ENCODE peak calls at places on chromosomes 3 and 15, in five cellular contexts. Y is GM23338, N is fibroblast of lung, R is HCT116, L is H9. D is an unnamed sample.

GRCh38 chr15:66763186-66764066 is 61.4 kb downstream of the SMAD6 start:
- DNase-seq in R (no peak), N (no peak), Y (no peak), L (no peak), D (peak; percentile 47)

GRCh38 chr3:188197388-188197847 is 43.5 kb downstream of the LPP start:
- DNase-seq in N (no peak), L (no peak), Y (no peak), R (no peak), D (no peak)

GRCh38 chr15:100722551-100723322 is 120.3 kb downstream of the ASB7 start:
- DNase-seq in R (no peak), Y (no peak), N (no peak), L (no peak), D (no peak)

GRCh38 chr15:63834500-63835210 is 907 bp upstream of the HERC1 start:
- DNase-seq in Y (no peak), L (peak; percentile 31), N (no peak), R (no peak), D (no peak)

GRCh38 chr15:35533130-35534110 is 12.5 kb downstream of the DPH6 start:
- DNase-seq in R (no peak), L (no peak), Y (no peak), N (peak; percentile 42), D (peak; percentile 60)

GRCh38 chr3:128487813-128488635 is 5.0 kb downstream of the GATA2 start:
- DNase-seq in N (peak; percentile 64), Y (peak; percentile 97), R (peak; percentile 72), L (peak; percentile 93), D (peak; percentile 83)

GRCh38 chr3:98525494-98525893 is 2.8 kb upstream of the CLDND1 start:
- DNase-seq in Y (no peak), N (no peak), L (no peak), R (no peak), D (no peak)

GRCh38 chr3:101119535-101119934 is 126.3 kb upstream of the ABI3BP start:
- DNase-seq in R (no peak), N (peak; percentile 77), Y (no peak), L (no peak), D (peak; percentile 61)

GRCh38 chr3:71050521-71051258 is 532.8 kb downstream of the FOXP1 start:
- DNase-seq in Y (no peak), L (no peak), N (peak; percentile 83), R (no peak), D (peak; percentile 50)

GRCh38 chr3:160478338-160478737 is 28.8 kb upstream of the TRIM59 start:
- DNase-seq in N (peak; percentile 19), R (no peak), Y (no peak), L (no peak), D (no peak)

GRCh38 chr3:127363171-127363570 is 75.3 kb upstream of the PRR20G start:
- DNase-seq in N (no peak), Y (no peak), R (no peak), L (no peak), D (no peak)

GRCh38 chr15:74573987-74574386 is 33.0 kb downstream of the ARID3B start:
- DNase-seq in R (no peak), L (no peak), Y (no peak), N (no peak), D (peak; percentile 21)

GRCh38 chr3:127203024-127203423 is 10.1 kb downstream of the PRR23E start:
- DNase-seq in R (no peak), Y (no peak), N (no peak), L (no peak), D (peak; percentile 27)

GRCh38 chr15:42137461-42138261 is 18.8 kb downstream of the PLA2G4F start:
- DNase-seq in Y (peak; percentile 88), N (peak; percentile 65), R (peak; percentile 57), L (peak; percentile 50), D (peak; percentile 81)

GRCh38 chr15:51782357-51782896 is 31.0 kb downstream of the TMOD2 start:
- DNase-seq in L (no peak), N (peak; percentile 22), Y (peak; percentile 76), R (peak; percentile 38), D (peak; percentile 50)

GRCh38 chr3:195001261-195001660 is 269.7 kb downstream of the XXYLT1 start:
- DNase-seq in L (no peak), N (no peak), R (no peak), Y (no peak), D (no peak)

GRCh38 chr15:70362350-70362749 is 264.6 kb upstream of the TLE3 start:
- DNase-seq in L (peak; percentile 25), N (no peak), R (no peak), Y (no peak), D (no peak)

GRCh38 chr3:113441051-113441770 is at the start of gene CFAP44:
- DNase-seq in L (peak; percentile 91), R (no peak), N (peak; percentile 75), Y (peak; percentile 95), D (no peak)

GRCh38 chr3:179528786-179529185 is 33.9 kb upstream of the ACTL6A start:
- DNase-seq in Y (no peak), R (no peak), L (no peak), N (peak; percentile 3), D (peak; percentile 37)

GRCh38 chr3:191066669-191067068 is 132.4 kb upstream of the OSTN start:
- DNase-seq in Y (no peak), N (peak; percentile 42), L (no peak), R (no peak), D (peak; percentile 92)

GRCh38 chr3:150357140-150357539 is 51.0 kb upstream of the TSC22D2 start:
- DNase-seq in Y (no peak), L (no peak), N (no peak), R (no peak), D (peak; percentile 0)

GRCh38 chr3:107068980-107069379 is 308.3 kb upstream of the CCDC54 start:
- DNase-seq in N (peak; percentile 25), Y (no peak), L (no peak), R (no peak), D (peak; percentile 42)
- H2AFZ ChIP-seq in N (peak overlapping the region; percentile 33), Y (peak overlapping the region; percentile 89), L (no peak overlapping the region), R (peak overlapping the region; percentile 92), D (no peak overlapping the region)

GRCh38 chr3:184166671-184167070 is 8.0 kb upstream of the AP2M1 start:
- DNase-seq in N (no peak), Y (no peak), L (no peak), R (no peak), D (no peak)
- H2AFZ ChIP-seq in N (no peak overlapping the region), Y (no peak overlapping the region), L (no peak overlapping the region), R (no peak overlapping the region), D (no peak overlapping the region)

GRCh38 chr15:89333959-89334509 is 590 bp downstream of the POLG start:
- DNase-seq in R (no peak), L (no peak), Y (no peak), N (no peak), D (no peak)
- H2AFZ ChIP-seq in R (no peak overlapping the region), L (no peak overlapping the region), Y (no peak overlapping the region), N (peak overlapping the region; percentile 63), D (no peak overlapping the region)

GRCh38 chr3:120142236-120142635 is 48.0 kb upstream of the GSK3B start:
- DNase-seq in L (no peak), R (no peak), Y (no peak), N (no peak), D (no peak)

GRCh38 chr3:120143676-120144075 is 49.4 kb upstream of the GSK3B start:
- DNase-seq in Y (no peak), L (no peak), R (no peak), N (no peak), D (peak; percentile 44)

GRCh38 chr3:120145498-120146285 is 51.4 kb upstream of the GSK3B start:
- DNase-seq in L (no peak), Y (no peak), R (peak; percentile 55), N (peak; percentile 28), D (peak; percentile 94)

GRCh38 chr3:120147072-120147871 is 53.0 kb upstream of the GSK3B start:
- DNase-seq in Y (peak; percentile 65), R (no peak), N (no peak), L (peak; percentile 41), D (peak; percentile 85)

GRCh38 chr3:120144267-120144666 is 50.0 kb upstream of the GSK3B start:
- DNase-seq in R (no peak), Y (peak; percentile 37), N (no peak), L (no peak), D (peak; percentile 82)
- H2AFZ ChIP-seq in R (no peak overlapping the region), Y (no peak overlapping the region), N (no peak overlapping the region), L (no peak overlapping the region), D (peak overlapping the region; percentile 52)

GRCh38 chr15:88127477-88127799 is 129.1 kb downstream of the NTRK3 start:
- DNase-seq in R (no peak), L (no peak), N (no peak), Y (no peak), D (no peak)

GRCh38 chr15:88125578-88125977 is 131.0 kb downstream of the NTRK3 start:
- DNase-seq in N (no peak), Y (no peak), R (no peak), L (no peak), D (no peak)

GRCh38 chr15:88131937-88132336 is 124.6 kb downstream of the NTRK3 start:
- DNase-seq in L (no peak), Y (no peak), N (no peak), R (no peak), D (no peak)

GRCh38 chr15:88124199-88124598 is 132.3 kb downstream of the NTRK3 start:
- DNase-seq in Y (no peak), L (no peak), N (no peak), R (no peak), D (no peak)

GRCh38 chr15:88126695-88127476 is 129.7 kb downstream of the NTRK3 start:
- DNase-seq in N (no peak), R (no peak), L (no peak), Y (no peak), D (no peak)
- H2AFZ ChIP-seq in N (no peak overlapping the region), R (no peak overlapping the region), L (no peak overlapping the region), Y (no peak overlapping the region), D (no peak overlapping the region)

DNA sequence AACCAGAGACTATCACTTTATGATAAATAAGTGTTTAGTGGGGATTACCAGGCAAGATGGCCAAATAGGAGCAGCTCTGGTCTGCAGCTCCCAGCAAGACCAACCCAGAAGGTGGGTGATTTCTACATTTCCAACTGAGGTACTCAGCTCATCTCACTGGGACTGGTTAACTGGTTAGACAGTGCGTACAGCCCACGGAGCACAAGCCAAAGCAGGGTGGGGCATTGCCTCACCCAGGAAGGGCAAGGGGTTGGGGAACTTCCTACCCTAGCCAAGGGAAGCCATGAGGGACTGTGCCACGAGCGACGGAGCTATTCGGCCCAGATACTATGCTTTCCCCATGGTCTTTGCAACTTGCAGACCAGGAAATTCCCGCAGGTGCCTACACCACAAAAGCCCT is 171.0 kb downstream of the CTNNB1 start:
- DNase-seq in L (no peak), N (no peak), Y (no peak), R (no peak), D (no peak)
- H2AFZ ChIP-seq in L (no peak overlapping the region), N (no peak overlapping the region), Y (peak overlapping the region; percentile 38), R (no peak overlapping the region), D (no peak overlapping the region)

D was measured in PC-3.